ENCODE peak calls at places on chromosomes 1 and 21, in ten cellular contexts. M is nucleus accumbens, Q is sigmoid colon, C is EL, I is NCI-H1694, R is GM03348, X is NCI-H69, T is progenitor cell of endocrine pancreas, O is iris pigment epithelial cell, Z is activated gamma-delta T cell treated with Interleukin-2 at 50 U/mL for 16 hours. F is an unnamed sample.

GRCh38 chr21:17793675-17794123 is 25.5 kb downstream of the C21orf91 start:
- DNase-seq in M (no peak), Q (no peak), C (peak), I (no peak), R (peak), X (peak), T (no peak), O (peak), Z (no peak), F (no peak)

GRCh38 chr1:226881515-226882185 is 11.2 kb downstream of the PSEN2 start:
- DNase-seq in M (no peak), Q (no peak), C (no peak), I (no peak), R (no peak), X (no peak), T (no peak), O (no peak), Z (no peak), F (no peak)

GRCh38 chr1:33975961-33976360 is 112.1 kb downstream of the HMGB4 start:
- DNase-seq in M (no peak), Q (peak), C (no peak), I (no peak), R (no peak), X (no peak), T (no peak), O (no peak), Z (no peak), F (no peak)

GRCh38 chr1:76269175-76269574 is 194.6 kb downstream of the ST6GALNAC3 start:
- DNase-seq in M (no peak), Q (no peak), C (peak), I (no peak), R (peak), X (peak), T (no peak), O (peak), Z (no peak), F (no peak)

GRCh38 chr1:56448937-56449336 is 130.4 kb downstream of the PLPP3 start:
- DNase-seq in M (no peak), Q (peak), C (peak), I (no peak), R (no peak), X (no peak), T (no peak), O (no peak), Z (no peak), F (no peak)

GRCh38 chr21:42445311-42445710 is 41.6 kb downstream of the UBASH3A start:
- DNase-seq in M (no peak), Q (no peak), C (no peak), I (no peak), R (no peak), X (no peak), T (no peak), O (no peak), Z (no peak), F (no peak)

GRCh38 chr21:45818904-45819285 is 162.7 kb upstream of the COL6A1 start:
- DNase-seq in M (no peak), Q (peak), C (peak), I (no peak), R (peak), X (no peak), T (no peak), O (peak), Z (peak), F (no peak)

GRCh38 chr1:109210058-109210457 is 3.7 kb upstream of the SARS1 start:
- DNase-seq in M (no peak), Q (no peak), C (no peak), I (no peak), R (no peak), X (no peak), T (no peak), O (no peak), Z (no peak), F (no peak)

GRCh38 chr1:96863449-96863848 is 141.9 kb downstream of the PTBP2 start:
- DNase-seq in M (no peak), Q (no peak), C (no peak), I (no peak), R (no peak), X (no peak), T (no peak), O (peak), Z (no peak), F (no peak)

F was measured in head of caudate nucleus.